ENCODE peak calls at places on chromosomes 2 and 18, in five cellular contexts. One of them, this sample, is unnamed.

GRCh38 chr2:86821842-86822241 is 31.1 kb upstream of the CD8A start:
- DNase-seq in HepG2: no peak
- DNase-seq in GM12878: no peak
- DNase-seq in HCT116: no peak
- DNase-seq in K562: no peak
- DNase-seq in this sample: no peak

GRCh38 chr2:4976407-4976806 is 715.8 kb upstream of the SOX11 start:
- DNase-seq in K562: no peak
- DNase-seq in GM12878: no peak
- DNase-seq in HCT116: no peak
- DNase-seq in HepG2: no peak
- DNase-seq in this sample: no peak

GRCh38 chr2:160630801-160631590 is 137.4 kb upstream of the RBMS1 start:
- DNase-seq in HCT116: no peak
- DNase-seq in HepG2: no peak
- DNase-seq in GM12878: no peak
- DNase-seq in K562: no peak
- DNase-seq in this sample: no peak

GRCh38 chr2:186946896-186947467 is 98.0 kb upstream of the ZSWIM2 start:
- DNase-seq in HCT116: no peak
- DNase-seq in GM12878: no peak
- DNase-seq in K562: no peak
- DNase-seq in HepG2: no peak
- DNase-seq in this sample: peak

GRCh38 chr18:28960146-28960545 is 783.2 kb upstream of the CDH2 start:
- DNase-seq in HCT116: no peak
- DNase-seq in GM12878: no peak
- DNase-seq in HepG2: no peak
- DNase-seq in K562: no peak
- DNase-seq in this sample: no peak

GRCh38 chr18:49013961-49014604 is 63.3 kb upstream of the SMAD7 start:
- DNase-seq in HepG2: no peak
- DNase-seq in HCT116: no peak
- DNase-seq in GM12878: no peak
- DNase-seq in K562: no peak
- DNase-seq in this sample: no peak

GRCh38 chr2:16656784-16657391 is 8.7 kb downstream of the CYRIA start:
- DNase-seq in K562: no peak
- DNase-seq in GM12878: peak
- DNase-seq in HCT116: no peak
- DNase-seq in HepG2: no peak
- DNase-seq in this sample: no peak

GRCh38 chr18:65567372-65567771 is 183.4 kb upstream of the CDH7 start:
- DNase-seq in HCT116: no peak
- DNase-seq in GM12878: no peak
- DNase-seq in HepG2: peak
- DNase-seq in K562: no peak
- DNase-seq in this sample: no peak

GRCh38 chr2:96147593-96148201 is 2.5 kb upstream of the DUSP2 start:
- DNase-seq in GM12878: no peak
- DNase-seq in K562: no peak
- DNase-seq in HCT116: no peak
- DNase-seq in HepG2: no peak
- DNase-seq in this sample: no peak

GRCh38 chr2:96964221-96964905 is 22.0 kb downstream of the FAM178B start:
- DNase-seq in GM12878: no peak
- DNase-seq in HepG2: no peak
- DNase-seq in HCT116: no peak
- DNase-seq in K562: no peak
- DNase-seq in this sample: no peak

GRCh38 chr2:11562011-11562410 is 28.2 kb downstream of the GREB1 start:
- DNase-seq in GM12878: no peak
- DNase-seq in HepG2: no peak
- DNase-seq in K562: no peak
- DNase-seq in HCT116: no peak
- DNase-seq in this sample: no peak

GRCh38 chr2:11701831-11702301 is 31.9 kb upstream of the NTSR2 start:
- DNase-seq in K562: no peak
- DNase-seq in HepG2: no peak
- DNase-seq in GM12878: peak
- DNase-seq in HCT116: no peak
- DNase-seq in this sample: no peak

GRCh38 chr2:226915846-226916360 is 80.0 kb downstream of the RHBDD1 start:
- DNase-seq in GM12878: no peak
- DNase-seq in HCT116: no peak
- DNase-seq in HepG2: no peak
- DNase-seq in K562: no peak
- DNase-seq in this sample: no peak

GRCh38 chr2:214465386-214466146 is 54.7 kb downstream of the VWC2L start:
- DNase-seq in K562: no peak
- DNase-seq in HCT116: no peak
- DNase-seq in GM12878: no peak
- DNase-seq in HepG2: peak
- DNase-seq in this sample: no peak

DNA sequence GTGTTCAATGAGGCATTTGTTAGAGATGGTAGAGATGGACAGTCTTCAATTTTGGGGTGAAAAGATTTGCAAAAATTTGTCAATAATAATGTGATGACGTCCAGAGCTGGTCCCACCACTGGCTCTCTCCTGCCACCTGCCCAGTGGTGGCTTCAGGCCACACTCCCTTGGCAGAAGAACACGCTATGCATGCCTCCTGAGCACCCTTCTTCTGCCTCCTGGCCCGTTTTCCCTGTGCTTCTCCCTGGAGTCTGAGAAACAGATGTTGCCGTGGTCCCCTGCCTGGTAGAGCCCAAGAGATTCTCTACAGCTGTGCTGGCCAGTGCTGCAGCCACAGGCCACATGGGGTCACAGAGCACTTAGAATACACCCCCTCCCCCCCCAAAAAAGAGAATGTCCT is 33.6 kb downstream of the INPP5D start:
- DNase-seq in K562: no peak
- DNase-seq in GM12878: no peak
- DNase-seq in HCT116: no peak
- DNase-seq in HepG2: no peak
- DNase-seq in this sample: no peak
- TF ChIP-seq SRF in K562: no peak
- TF ChIP-seq SRF in GM12878: no peak
- TF ChIP-seq SRF in HCT116: no peak
- TF ChIP-seq SRF in HepG2: no peak
- TF ChIP-seq SRF in this sample: no peak

GRCh38 chr18:5061785-5062184 is 135.3 kb downstream of the AKAIN1 start:
- DNase-seq in GM12878: no peak
- DNase-seq in HCT116: no peak
- DNase-seq in HepG2: no peak
- DNase-seq in K562: no peak
- DNase-seq in this sample: no peak

GRCh38 chr18:5060543-5060942 is 136.5 kb downstream of the AKAIN1 start:
- DNase-seq in HCT116: no peak
- DNase-seq in GM12878: no peak
- DNase-seq in K562: no peak
- DNase-seq in HepG2: no peak
- DNase-seq in this sample: no peak

GRCh38 chr18:5059540-5060032 is 137.5 kb downstream of the AKAIN1 start:
- DNase-seq in K562: no peak
- DNase-seq in HCT116: no peak
- DNase-seq in GM12878: no peak
- DNase-seq in HepG2: no peak
- DNase-seq in this sample: no peak

GRCh38 chr18:5058768-5059539 is 138.1 kb downstream of the AKAIN1 start:
- DNase-seq in HCT116: no peak
- DNase-seq in HepG2: no peak
- DNase-seq in K562: no peak
- DNase-seq in GM12878: peak
- DNase-seq in this sample: no peak

DNA sequence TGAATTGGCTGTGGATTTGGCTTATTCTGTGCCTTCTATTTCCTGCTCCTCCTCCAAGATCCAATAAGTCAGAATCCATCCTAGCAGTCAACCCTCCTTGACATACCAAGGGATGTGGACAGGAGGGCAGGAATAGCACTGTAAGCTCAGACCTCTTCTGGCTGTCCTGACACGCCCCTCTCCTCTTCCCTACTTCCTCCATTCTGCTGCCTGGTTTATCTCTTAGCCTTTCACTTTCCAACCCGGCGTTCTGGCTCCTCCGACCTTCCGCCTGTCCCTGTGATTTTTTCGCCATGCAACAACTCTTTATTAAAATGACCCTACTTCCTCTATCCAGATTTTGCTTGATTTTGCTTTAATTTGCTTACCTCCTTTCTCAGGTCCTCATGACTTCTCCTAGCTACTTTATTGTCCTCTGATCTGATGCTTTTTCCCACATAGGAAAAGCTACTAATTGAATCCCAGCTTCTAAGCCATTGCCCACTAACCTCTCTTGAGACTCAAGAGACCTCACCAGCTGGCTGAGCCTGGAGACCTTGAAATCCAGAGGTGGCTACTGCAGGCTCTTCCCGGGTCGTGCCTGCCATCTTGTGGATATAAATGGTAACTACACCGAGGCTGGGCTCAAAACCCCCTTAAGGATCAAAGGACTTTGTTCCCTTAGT is 139.6 kb downstream of the AKAIN1 start:
- DNase-seq in GM12878: peak
- DNase-seq in HCT116: peak
- DNase-seq in K562: peak
- DNase-seq in HepG2: peak
- DNase-seq in this sample: peak
- TF ChIP-seq SRF in GM12878: no peak
- TF ChIP-seq SRF in HCT116: no peak
- TF ChIP-seq SRF in K562: no peak
- TF ChIP-seq SRF in HepG2: no peak
- TF ChIP-seq SRF in this sample: no peak

GRCh38 chr2:218284106-218284811 is 8.0 kb downstream of the TMBIM1 start:
- DNase-seq in HCT116: no peak
- DNase-seq in GM12878: no peak
- DNase-seq in K562: peak
- DNase-seq in HepG2: no peak
- DNase-seq in this sample: no peak

GRCh38 chr2:218282173-218282991 is 9.9 kb downstream of the TMBIM1 start:
- DNase-seq in HCT116: no peak
- DNase-seq in GM12878: no peak
- DNase-seq in HepG2: no peak
- DNase-seq in K562: no peak
- DNase-seq in this sample: no peak

GRCh38 chr2:218286570-218287459 is 5.5 kb downstream of the TMBIM1 start:
- DNase-seq in HepG2: peak
- DNase-seq in GM12878: peak
- DNase-seq in HCT116: peak
- DNase-seq in K562: peak
- DNase-seq in this sample: peak

GRCh38 chr2:218281449-218281848 is 10.9 kb downstream of the TMBIM1 start:
- DNase-seq in HCT116: no peak
- DNase-seq in HepG2: no peak
- DNase-seq in K562: no peak
- DNase-seq in GM12878: no peak
- DNase-seq in this sample: no peak

DNA sequence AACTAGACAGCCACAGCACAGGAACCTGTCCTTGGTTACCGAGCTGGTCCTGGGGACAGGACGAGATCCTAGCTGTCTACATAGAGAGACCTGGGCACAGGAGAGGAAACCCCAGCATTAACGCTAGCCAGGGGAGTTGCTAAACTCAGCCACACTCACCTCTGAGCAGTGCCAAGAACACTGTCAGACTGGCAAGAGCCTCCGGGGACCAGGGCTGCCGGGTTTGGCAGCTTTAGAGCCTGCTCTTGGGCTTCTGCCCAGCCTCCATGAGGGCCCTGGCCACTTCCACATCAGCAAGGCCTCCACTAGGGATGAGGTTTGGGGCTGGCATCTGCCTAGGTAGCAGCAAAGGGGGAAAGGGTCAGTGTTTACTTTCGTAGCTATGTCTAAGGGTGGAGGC is 6.7 kb downstream of the TMBIM1 start:
- DNase-seq in K562: no peak
- DNase-seq in HepG2: no peak
- DNase-seq in HCT116: no peak
- DNase-seq in GM12878: no peak
- DNase-seq in this sample: no peak
- TF ChIP-seq SRF in K562: no peak
- TF ChIP-seq SRF in HepG2: no peak
- TF ChIP-seq SRF in HCT116: no peak
- TF ChIP-seq SRF in GM12878: no peak
- TF ChIP-seq SRF in this sample: no peak

DNA sequence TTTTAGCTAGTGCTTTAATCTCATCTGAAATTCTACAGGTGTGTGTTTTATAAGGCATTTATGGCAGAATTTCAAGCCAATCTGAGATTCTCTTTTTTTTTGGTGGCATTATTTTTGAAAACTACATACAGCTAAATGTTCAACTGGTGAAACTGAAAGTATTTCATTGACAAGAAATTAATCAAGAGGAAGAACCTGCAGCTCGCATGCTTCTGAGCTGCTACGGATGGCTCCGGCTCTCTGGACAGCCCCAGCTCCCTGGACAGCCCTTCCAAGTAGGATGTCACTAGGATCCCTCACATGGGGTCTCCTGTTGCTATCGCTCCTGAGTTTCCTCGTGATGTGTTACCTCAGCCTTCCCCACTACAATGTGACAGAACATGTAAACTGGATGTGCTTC is 46.4 kb downstream of the AAK1 start:
- DNase-seq in K562: no peak
- DNase-seq in HepG2: no peak
- DNase-seq in HCT116: no peak
- DNase-seq in GM12878: no peak
- DNase-seq in this sample: no peak
- TF ChIP-seq SRF in K562: no peak
- TF ChIP-seq SRF in HepG2: no peak
- TF ChIP-seq SRF in HCT116: no peak
- TF ChIP-seq SRF in GM12878: no peak
- TF ChIP-seq SRF in this sample: no peak

DNA sequence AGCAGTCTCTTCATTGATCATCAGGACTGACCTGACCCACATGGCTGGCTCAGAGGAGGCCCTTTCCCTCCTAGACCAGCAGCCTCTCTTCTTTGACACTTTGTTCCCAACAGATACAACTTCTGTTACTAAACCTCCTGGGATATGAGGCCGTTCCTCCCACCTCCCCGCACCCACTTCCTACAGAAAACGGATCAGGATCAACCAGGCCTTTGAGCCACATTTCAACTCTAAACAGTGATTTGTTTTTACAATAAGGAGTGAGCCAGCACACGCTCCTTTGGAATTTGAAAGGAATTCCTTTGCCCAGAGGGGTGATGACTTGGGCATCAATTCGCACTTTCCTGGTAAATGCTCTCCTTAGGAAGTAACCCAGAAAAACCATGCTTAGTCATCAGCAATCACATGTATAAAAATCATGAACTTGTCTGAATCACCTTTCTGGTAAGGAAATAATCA is 180.4 kb downstream of the FAM124B start:
- DNase-seq in HepG2: no peak
- DNase-seq in GM12878: no peak
- DNase-seq in HCT116: no peak
- DNase-seq in K562: no peak
- DNase-seq in this sample: peak
- TF ChIP-seq SRF in HepG2: no peak
- TF ChIP-seq SRF in GM12878: no peak
- TF ChIP-seq SRF in HCT116: no peak
- TF ChIP-seq SRF in K562: no peak
- TF ChIP-seq SRF in this sample: no peak